ENCODE peak calls at places on chromosomes 6 and 20, in five cellular contexts. U, C, F, P and B are unnamed samples.

GRCh38 chr20:6707231-6707870 is 60.1 kb upstream of the BMP2 start:
- DNase-seq in U (no peak), C (no peak), F (no peak), P (no peak), B (no peak)

GRCh38 chr6:27669798-27670301 is 196.9 kb upstream of the ZNF184 start:
- DNase-seq in U (no peak), C (no peak), F (no peak), P (no peak), B (no peak)

GRCh38 chr6:109456710-109457595 is 1.4 kb upstream of the MICAL1 start:
- DNase-seq in U (no peak), C (peak), F (no peak), P (no peak), B (peak)

GRCh38 chr6:154039231-154039842 is at the start of gene OPRM1:
- DNase-seq in U (peak), C (no peak), F (peak), P (peak), B (no peak)

GRCh38 chr6:34476941-34477340 is 11.1 kb downstream of the PACSIN1 start:
- DNase-seq in U (no peak), C (no peak), F (no peak), P (no peak), B (no peak)

GRCh38 chr6:125952764-125953501 is 3.6 kb upstream of the HINT3 start:
- DNase-seq in U (no peak), C (no peak), F (no peak), P (no peak), B (no peak)

GRCh38 chr6:159654483-159655098 is 38.5 kb downstream of the SOD2 start:
- DNase-seq in U (no peak), C (no peak), F (no peak), P (no peak), B (no peak)

GRCh38 chr6:24272148-24272547 is 85.7 kb downstream of the DCDC2 start:
- DNase-seq in U (no peak), C (no peak), F (no peak), P (no peak), B (no peak)

GRCh38 chr6:108106261-108106660 is 31.7 kb upstream of the OSTM1 start:
- DNase-seq in U (no peak), C (no peak), F (no peak), P (no peak), B (no peak)

GRCh38 chr6:2913621-2914317 is 10.7 kb upstream of the SERPINB9 start:
- DNase-seq in U (no peak), C (no peak), F (no peak), P (no peak), B (no peak)

GRCh38 chr6:25324076-25324762 is 45.0 kb downstream of the CARMIL1 start:
- DNase-seq in U (no peak), C (no peak), F (no peak), P (no peak), B (no peak)

GRCh38 chr6:33935439-33936080 is 131.8 kb upstream of the MLN start:
- DNase-seq in U (no peak), C (no peak), F (no peak), P (no peak), B (no peak)

GRCh38 chr6:161058746-161059145 is 67.2 kb downstream of the MAP3K4 start:
- DNase-seq in U (no peak), C (no peak), F (no peak), P (no peak), B (no peak)

GRCh38 chr20:57919059-57919458 is 209.2 kb upstream of the PMEPA1 start:
- DNase-seq in U (no peak), C (no peak), F (no peak), P (no peak), B (no peak)

GRCh38 chr6:169439710-169440109 is 186.1 kb upstream of the THBS2 start:
- DNase-seq in U (no peak), C (no peak), F (no peak), P (no peak), B (no peak)

GRCh38 chr20:62595491-62595890 is 46.8 kb upstream of the SLCO4A1 start:
- DNase-seq in U (no peak), C (no peak), F (no peak), P (no peak), B (no peak)

GRCh38 chr6:27553123-27553904 is 80.4 kb upstream of the ZNF184 start:
- DNase-seq in U (no peak), C (no peak), F (peak), P (no peak), B (no peak)

GRCh38 chr6:148497256-148497655 is 154.6 kb downstream of the SASH1 start:
- DNase-seq in U (no peak), C (peak), F (no peak), P (no peak), B (no peak)

GRCh38 chr6:1109134-1109533 is 202.8 kb upstream of the FOXQ1 start:
- DNase-seq in U (no peak), C (no peak), F (no peak), P (no peak), B (no peak)

GRCh38 chr6:165850434-165851019 is 187.5 kb upstream of the PDE10A start:
- DNase-seq in U (peak), C (peak), F (peak), P (peak), B (peak)

GRCh38 chr6:105428342-105428957 is 25.6 kb upstream of the PREP start:
- DNase-seq in U (no peak), C (peak), F (no peak), P (no peak), B (no peak)

GRCh38 chr20:2122921-2123320 is 21.3 kb downstream of the STK35 start:
- DNase-seq in U (no peak), C (no peak), F (no peak), P (no peak), B (no peak)

GRCh38 chr6:27296106-27296783 is 15.8 kb downstream of the POM121L2 start:
- DNase-seq in U (no peak), C (no peak), F (peak), P (no peak), B (no peak)

GRCh38 chr6:148027201-148027600 is 315.4 kb upstream of the SASH1 start:
- DNase-seq in U (no peak), C (no peak), F (no peak), P (no peak), B (no peak)

GRCh38 chr6:37236921-37237320 is 20.7 kb upstream of the TBC1D22B start:
- DNase-seq in U (no peak), C (no peak), F (no peak), P (no peak), B (no peak)

GRCh38 chr6:142350309-142350708 is 48.5 kb downstream of the ADGRG6 start:
- DNase-seq in U (no peak), C (no peak), F (no peak), P (no peak), B (no peak)

GRCh38 chr6:157946865-157947532 is 34.7 kb upstream of the SYNJ2 start:
- DNase-seq in U (no peak), C (no peak), F (no peak), P (no peak), B (no peak)

GRCh38 chr20:11522359-11522758 is 395.3 kb upstream of the BTBD3 start:
- DNase-seq in U (no peak), C (no peak), F (no peak), P (no peak), B (no peak)